ENCODE peak calls at places on chromosomes 12 and 14, in nine cellular contexts. N is BE2C; K is cardiac muscle cell; F is PC-3; O is CD8-positive, alpha-beta memory T cell; C is hepatocyte; R is adrenal gland; W is bronchial epithelial cell; Y is effector memory CD4-positive, alpha-beta T cell. Z is an unnamed sample.

GRCh38 chr14:74647834-74648361 is 35.9 kb upstream of the LTBP2 start:
- DNase-seq in C (no peak), O (no peak), N (peak; percentile 30), K (no peak), Y (no peak), W (peak; percentile 73), F (no peak), R (peak; percentile 62), Z (peak; percentile 43)

GRCh38 chr12:76666272-76666845 is 97.6 kb upstream of the ZDHHC17 start:
- DNase-seq in K (no peak), F (no peak), N (no peak), O (no peak), W (no peak), R (no peak), C (no peak), Y (no peak), Z (no peak)

GRCh38 chr14:68944162-68944561 is 34.9 kb downstream of the ACTN1 start:
- DNase-seq in F (no peak), Y (no peak), K (no peak), R (no peak), O (no peak), N (peak; percentile 48), C (no peak), W (no peak), Z (no peak)

GRCh38 chr14:102540310-102541028 is 30.9 kb upstream of the ANKRD9 start:
- DNase-seq in C (peak; percentile 71), O (no peak), N (peak; percentile 93), R (no peak), F (no peak), K (no peak), W (no peak), Y (no peak), Z (peak; percentile 67)

GRCh38 chr12:26939953-26940352 is 1.7 kb downstream of the FGFR1OP2 start:
- DNase-seq in W (no peak), R (no peak), O (no peak), Y (no peak), F (no peak), N (no peak), C (no peak), K (no peak), Z (no peak)

GRCh38 chr12:12443482-12443881 is 86.6 kb downstream of the BORCS5 start:
- DNase-seq in W (no peak), R (peak; percentile 73), O (no peak), C (peak; percentile 23), K (no peak), F (no peak), Y (no peak), N (no peak), Z (no peak)

GRCh38 chr14:88380405-88380804 is 5.1 kb upstream of the SPATA7 start:
- DNase-seq in R (no peak), C (peak; percentile 23), F (peak; percentile 61), N (no peak), O (no peak), K (peak; percentile 12), Y (no peak), W (peak; percentile 29), Z (no peak)

GRCh38 chr14:24859559-24859958 is 190.4 kb downstream of the STXBP6 start:
- DNase-seq in R (no peak), Y (no peak), C (no peak), K (no peak), F (no peak), O (no peak), W (no peak), N (no peak), Z (no peak)

GRCh38 chr14:45253070-45253753 is at the start of gene MIS18BP1:
- DNase-seq in F (peak; percentile 97), C (peak; percentile 97), K (peak; percentile 95), O (peak; percentile 91), R (peak; percentile 98), W (peak; percentile 91), N (peak; percentile 96), Y (peak; percentile 90), Z (peak; percentile 87)

GRCh38 chr12:20370001-20370381 is 1.7 kb downstream of the PDE3A start:
- DNase-seq in F (no peak), W (no peak), C (peak; percentile 45), N (no peak), Y (no peak), O (no peak), R (peak; percentile 49), K (peak; percentile 28), Z (peak; percentile 36)

GRCh38 chr12:69240625-69240984 is 1.2 kb downstream of the CPSF6 start:
- DNase-seq in R (no peak), W (peak; percentile 19), Y (no peak), C (peak; percentile 19), N (no peak), O (peak; percentile 5), K (peak; percentile 21), F (no peak), Z (no peak)

GRCh38 chr12:1246637-1247036 is 255.6 kb downstream of the ERC1 start:
- DNase-seq in F (no peak), R (no peak), O (no peak), Y (no peak), W (no peak), N (no peak), K (no peak), C (no peak), Z (no peak)

GRCh38 chr12:132741620-132742019 is 20.0 kb downstream of the ANKLE2 start:
- DNase-seq in O (no peak), N (no peak), K (no peak), C (no peak), Y (no peak), W (no peak), F (no peak), R (no peak), Z (no peak)

GRCh38 chr12:18690653-18691052 is 47.2 kb downstream of the PLCZ1 start:
- DNase-seq in N (no peak), O (no peak), K (no peak), F (peak; percentile 95), R (no peak), W (peak; percentile 100), Y (no peak), C (peak; percentile 24), Z (no peak)

GRCh38 chr12:51922762-51923505 is 15.6 kb downstream of the ACVRL1 start:
- DNase-seq in Y (no peak), N (no peak), F (peak; percentile 35), K (no peak), O (no peak), W (no peak), C (no peak), R (peak; percentile 83), Z (no peak)

GRCh38 chr12:70876952-70877351 is 43.6 kb downstream of the PTPRR start:
- DNase-seq in R (no peak), W (peak; percentile 87), C (peak; percentile 19), N (no peak), O (no peak), K (peak; percentile 29), Y (no peak), F (peak; percentile 11), Z (no peak)

GRCh38 chr12:95802482-95803264 is 12.1 kb upstream of the NTN4 start:
- DNase-seq in N (no peak), F (peak; percentile 99), R (no peak), Y (no peak), C (peak; percentile 80), W (peak; percentile 99), K (no peak), O (no peak), Z (no peak)

GRCh38 chr12:55739025-55739378 is 3.9 kb upstream of the GDF11 start:
- DNase-seq in R (no peak), K (no peak), W (no peak), O (no peak), F (no peak), Y (no peak), N (no peak), C (no peak), Z (no peak)

GRCh38 chr12:57718641-57719528 is 19.7 kb downstream of the AGAP2 start:
- DNase-seq in C (peak; percentile 2), F (no peak), N (no peak), O (no peak), W (no peak), K (no peak), Y (no peak), R (peak; percentile 44), Z (peak; percentile 10)
- H3K36me3 ChIP-seq in C (no peaks in the 10 kb centered on the region), F (peaks cover 11% of the 10 kb centered on the region), N (peaks cover 23% of the 10 kb centered on the region), O (peaks cover 52% of the 10 kb centered on the region), W (peaks cover 12% of the 10 kb centered on the region), K (peaks cover 17% of the 10 kb centered on the region), Y (peaks cover 68% of the 10 kb centered on the region), R (peaks cover 74% of the 10 kb centered on the region), Z (peaks cover 4% of the 10 kb centered on the region)

GRCh38 chr12:57099062-57099714 is 10.3 kb downstream of the NAB2 start:
- DNase-seq in C (no peak), Y (no peak), O (no peak), R (no peak), K (no peak), F (peak; percentile 34), W (no peak), N (no peak), Z (no peak)

GRCh38 chr12:57097554-57097835 is 8.6 kb downstream of the NAB2 start:
- DNase-seq in Y (no peak), W (no peak), N (no peak), K (no peak), R (no peak), C (no peak), F (no peak), O (no peak), Z (no peak)

GRCh38 chr12:57096099-57096572 is 7.2 kb downstream of the NAB2 start:
- DNase-seq in K (no peak), C (peak; percentile 47), F (no peak), R (no peak), W (peak; percentile 99), Y (no peak), O (no peak), N (no peak), Z (peak; percentile 46)

GRCh38 chr12:57095440-57095839 is 6.5 kb downstream of the NAB2 start:
- DNase-seq in K (no peak), Y (no peak), W (no peak), R (no peak), C (no peak), O (no peak), F (no peak), N (no peak), Z (peak; percentile 28)

GRCh38 chr12:57096748-57097553 is 8.0 kb downstream of the NAB2 start:
- DNase-seq in C (no peak), Y (no peak), N (no peak), R (no peak), O (no peak), F (no peak), K (no peak), W (no peak), Z (peak; percentile 24)
- H3K36me3 ChIP-seq in C (peaks cover 3% of the 10 kb centered on the region), Y (peaks cover 49% of the 10 kb centered on the region), N (peaks cover 22% of the 10 kb centered on the region), R (peaks cover 75% of the 10 kb centered on the region), O (peaks cover 50% of the 10 kb centered on the region), F (no peaks in the 10 kb centered on the region), K (peaks cover 9% of the 10 kb centered on the region), W (peaks cover 39% of the 10 kb centered on the region), Z (peaks cover 20% of the 10 kb centered on the region)

GRCh38 chr12:6837370-6838060 is 3.2 kb upstream of the GNB3 start:
- DNase-seq in C (no peak), W (no peak), Y (no peak), N (no peak), K (no peak), O (no peak), R (no peak), F (no peak), Z (no peak)
- H3K36me3 ChIP-seq in C (no peaks in the 10 kb centered on the region), W (peaks cover 5% of the 10 kb centered on the region), Y (no peaks in the 10 kb centered on the region), N (peaks cover 76% of the 10 kb centered on the region), K (peaks cover 17% of the 10 kb centered on the region), O (no peaks in the 10 kb centered on the region), R (peaks cover 30% of the 10 kb centered on the region), F (no peaks in the 10 kb centered on the region), Z (peaks cover 24% of the 10 kb centered on the region)

DNA sequence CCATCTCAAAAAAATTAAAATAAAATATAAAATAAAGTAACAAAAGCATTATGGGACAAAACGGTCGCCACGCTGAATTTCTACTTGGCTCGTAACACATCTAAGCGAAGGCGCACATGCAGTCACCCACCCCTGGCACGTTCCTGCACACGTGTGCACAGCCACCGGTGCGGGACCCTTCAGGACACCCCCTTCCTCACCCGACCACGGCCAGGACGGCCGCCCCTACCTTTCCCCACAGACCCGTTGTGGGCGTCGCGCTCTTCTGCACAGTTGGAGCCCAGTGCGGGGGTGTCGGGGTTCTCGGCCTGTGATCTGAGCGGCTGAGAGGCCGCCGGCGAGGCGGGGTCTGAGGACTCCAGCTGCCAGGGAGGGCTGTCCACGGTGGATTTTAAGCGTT is 44.4 kb upstream of the GPR68 start:
- DNase-seq in C (no peak), R (no peak), W (no peak), Y (no peak), O (no peak), N (no peak), K (no peak), F (no peak), Z (peak; percentile 41)
- H3K36me3 ChIP-seq in C (no peaks in the 10 kb centered on the region), R (no peaks in the 10 kb centered on the region), W (peaks cover 8% of the 10 kb centered on the region), Y (peaks cover 99% of the 10 kb centered on the region), O (peaks cover 90% of the 10 kb centered on the region), N (no peaks in the 10 kb centered on the region), K (no peaks in the 10 kb centered on the region), F (peaks cover 2% of the 10 kb centered on the region), Z (peaks cover 18% of the 10 kb centered on the region)

Z was measured in H7.